ENCODE peak calls at places on chromosomes 1 and 21, in seven cellular contexts. J is uterus, X is esophagus squamous epithelium, R is prostate gland, G is IMR-90, I is K562, O is adrenal gland. E is an unnamed sample. For H3K27me3, the result is how much of the 10 kb centered on the place peaks cover.

GRCh38 chr1:148160048-148160395 is 7.9 kb upstream of the NBPF11 start:
- DNase-seq in J (no peak), X (no peak), R (no peak), G (no peak), I (peak), O (no peak), E (no peak)

GRCh38 chr1:212118167-212118871 is 82.8 kb downstream of the DTL start:
- DNase-seq in J (no peak), X (no peak), R (no peak), G (peak), I (no peak), O (no peak), E (no peak)

GRCh38 chr1:183863852-183864251 is 58.9 kb downstream of the RGL1 start:
- DNase-seq in J (no peak), X (no peak), R (no peak), G (no peak), I (no peak), O (no peak), E (no peak)

GRCh38 chr1:97164276-97164639 is 442.7 kb downstream of the PTBP2 start:
- DNase-seq in J (no peak), X (no peak), R (no peak), G (no peak), I (no peak), O (no peak), E (no peak)

GRCh38 chr1:155463865-155464264 is 98.7 kb downstream of the ASH1L start:
- DNase-seq in J (no peak), X (no peak), R (no peak), G (peak), I (no peak), O (no peak), E (no peak)

GRCh38 chr1:77832889-77833288 is 53.4 kb downstream of the MIGA1 start:
- DNase-seq in J (no peak), X (no peak), R (no peak), G (peak), I (no peak), O (no peak), E (no peak)

GRCh38 chr1:68217060-68217554 is 15.2 kb downstream of the WLS start:
- DNase-seq in J (no peak), X (no peak), R (no peak), G (no peak), I (no peak), O (no peak), E (no peak)

GRCh38 chr1:111192643-111193519 is 7.6 kb downstream of the DENND2D start:
- DNase-seq in J (no peak), X (no peak), R (no peak), G (peak), I (no peak), O (no peak), E (no peak)

GRCh38 chr21:44557491-44558328 is 885 bp downstream of the KRTAP10-3 start:
- DNase-seq in J (no peak), X (no peak), R (no peak), G (no peak), I (no peak), O (no peak), E (no peak)

GRCh38 chr1:15571266-15571665 is 13.6 kb downstream of the AGMAT start:
- DNase-seq in J (no peak), X (no peak), R (no peak), G (no peak), I (no peak), O (no peak), E (no peak)

GRCh38 chr1:29355375-29355774 is 119.1 kb downstream of the PTPRU start:
- DNase-seq in J (no peak), X (no peak), R (no peak), G (no peak), I (no peak), O (no peak), E (no peak)

GRCh38 chr21:42376338-42376982 is 10.1 kb upstream of the TFF1 start:
- DNase-seq in J (no peak), X (no peak), R (peak), G (no peak), I (peak), O (no peak), E (no peak)

GRCh38 chr1:164641353-164641730 is 82.4 kb downstream of the PBX1 start:
- DNase-seq in J (no peak), X (no peak), R (no peak), G (peak), I (no peak), O (peak), E (no peak)

GRCh38 chr1:168407832-168408530 is 127.3 kb downstream of the TBX19 start:
- DNase-seq in J (no peak), X (no peak), R (no peak), G (no peak), I (no peak), O (no peak), E (no peak)

GRCh38 chr1:87840772-87841171 is 512.1 kb downstream of the LMO4 start:
- DNase-seq in J (no peak), X (no peak), R (no peak), G (no peak), I (no peak), O (no peak), E (no peak)

GRCh38 chr21:46081022-46081861 is 16.7 kb upstream of the COL6A2 start:
- DNase-seq in J (peak), X (no peak), R (no peak), G (no peak), I (no peak), O (peak), E (no peak)

GRCh38 chr1:100543640-100544039 is 5.7 kb downstream of the GPR88 start:
- DNase-seq in J (no peak), X (no peak), R (no peak), G (no peak), I (no peak), O (no peak), E (no peak)
- TF ChIP-seq CTCF in J (no peak), X (no peak), R (no peak), G (peak), I (peak), O (peak), E (peak)

GRCh38 chr1:205243355-205244191 is 15.8 kb downstream of the TMCC2 start:
- DNase-seq in J (no peak), X (no peak), R (no peak), G (no peak), I (no peak), O (no peak), E (no peak)

GRCh38 chr1:205240569-205240968 is 12.8 kb downstream of the TMCC2 start:
- DNase-seq in J (no peak), X (no peak), R (no peak), G (no peak), I (no peak), O (no peak), E (no peak)

GRCh38 chr1:205239078-205239477 is 11.3 kb downstream of the TMCC2 start:
- DNase-seq in J (no peak), X (no peak), R (no peak), G (no peak), I (no peak), O (no peak), E (no peak)

GRCh38 chr1:205240118-205240517 is 12.4 kb downstream of the TMCC2 start:
- DNase-seq in J (no peak), X (no peak), R (no peak), G (no peak), I (no peak), O (no peak), E (no peak)

GRCh38 chr1:205241366-205242030 is 13.8 kb downstream of the TMCC2 start:
- DNase-seq in J (no peak), X (no peak), R (no peak), G (no peak), I (no peak), O (no peak), E (peak)
- TF ChIP-seq POLR2A in J (no peak), X (no peak), R (no peak), G (no peak), I (no peak), O (no peak), E (no peak)

DNA sequence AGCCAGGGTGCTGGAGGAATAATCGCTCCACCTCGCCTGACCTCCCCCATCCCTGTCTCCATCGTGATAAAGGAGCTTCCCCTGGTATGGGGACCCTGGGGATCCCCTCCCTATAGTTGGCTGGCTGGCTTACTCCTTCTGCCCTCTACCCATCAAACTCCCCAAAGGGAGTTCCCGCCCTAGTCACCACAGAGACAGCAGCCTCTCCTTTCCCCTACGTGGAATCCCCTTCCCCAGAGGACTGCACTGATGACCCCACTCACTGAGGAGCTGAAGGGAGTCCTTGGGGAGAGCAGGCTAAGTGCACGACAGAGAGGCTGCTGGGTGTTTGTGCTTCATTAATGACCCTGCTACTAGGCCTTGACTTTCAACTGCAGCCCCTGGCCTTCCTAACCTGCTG is 1.9 kb downstream of the CADM3 start:
- DNase-seq in J (no peak), X (no peak), R (no peak), G (no peak), I (no peak), O (no peak), E (no peak)
- H3K27me3 ChIP-seq in J (under half), X (under half), R (under half), G (under half), I (under half), O (under half), E (under half)

DNA sequence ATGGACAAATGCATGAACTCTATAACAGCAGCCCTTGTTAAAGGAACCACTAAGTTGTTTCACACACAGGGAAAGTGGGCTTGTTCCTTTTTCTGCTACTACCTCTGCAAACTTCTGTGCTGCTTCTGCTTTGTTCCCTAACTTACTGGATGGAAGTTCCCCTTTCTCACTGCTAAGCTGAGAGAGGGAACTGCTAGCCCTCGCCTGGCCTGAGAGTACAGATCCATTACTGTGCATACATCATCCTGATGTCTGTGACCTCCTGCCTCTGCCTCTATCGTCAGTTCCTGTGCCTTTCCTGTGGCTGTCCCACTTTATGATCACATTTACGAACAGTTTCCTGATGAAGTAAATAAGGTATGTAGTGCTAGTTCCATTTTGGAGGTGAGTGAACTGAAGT is 3.5 kb downstream of the GNAT2 start:
- DNase-seq in J (no peak), X (no peak), R (no peak), G (peak), I (no peak), O (no peak), E (peak)
- TF ChIP-seq CTCF in J (no peak), X (no peak), R (no peak), G (no peak), I (no peak), O (no peak), E (no peak)

GRCh38 chr1:12617511-12617900 is 504 bp downstream of the DHRS3 start:
- DNase-seq in J (no peak), X (no peak), R (peak), G (no peak), I (no peak), O (no peak), E (no peak)

GRCh38 chr1:12619396-12620141 is 1.6 kb upstream of the DHRS3 start:
- DNase-seq in J (peak), X (no peak), R (peak), G (peak), I (peak), O (peak), E (peak)

GRCh38 chr1:12616709-12617373 is 1.2 kb downstream of the DHRS3 start:
- DNase-seq in J (peak), X (no peak), R (no peak), G (no peak), I (peak), O (peak), E (no peak)

GRCh38 chr1:12618661-12619395 is 818 bp upstream of the DHRS3 start:
- DNase-seq in J (peak), X (no peak), R (peak), G (peak), I (peak), O (peak), E (peak)

DNA sequence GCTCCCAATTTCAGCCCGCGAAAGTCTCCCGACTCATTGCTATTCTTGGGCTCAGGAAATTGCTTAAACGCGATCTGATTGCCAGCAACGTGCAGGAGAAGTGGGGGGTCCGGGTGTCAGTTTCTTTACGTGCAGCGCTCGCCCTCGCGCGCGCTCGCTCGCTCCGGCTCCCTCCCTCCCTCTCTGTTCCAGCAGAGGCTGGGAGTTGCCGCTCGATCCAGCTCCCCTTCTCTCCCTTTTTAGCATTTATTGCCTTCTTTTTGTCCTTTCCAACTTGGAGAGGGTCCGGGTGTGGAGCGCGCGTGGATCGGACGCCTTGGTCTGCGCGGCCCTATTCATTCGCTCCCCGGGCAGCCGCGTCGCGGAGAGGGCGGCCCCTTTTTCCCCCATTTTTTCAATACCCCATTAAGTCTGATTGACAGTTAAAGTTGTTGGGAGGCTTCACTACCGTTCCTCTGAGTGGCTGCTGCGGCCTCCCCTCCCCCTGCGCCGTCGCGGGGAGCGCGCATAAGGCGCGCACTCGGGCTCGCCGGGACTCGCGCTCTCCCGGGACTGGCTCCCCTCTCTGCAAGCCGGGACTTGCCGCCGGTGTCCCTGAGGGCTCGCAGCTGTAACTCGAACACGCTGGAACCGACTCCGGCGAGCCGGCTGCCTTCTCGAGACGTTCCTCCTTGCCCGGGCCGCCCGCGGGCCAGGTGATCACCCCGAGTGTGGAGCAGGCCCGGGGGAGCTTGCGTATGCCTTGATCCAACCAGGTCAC is at the start of gene DHRS3:
- DNase-seq in J (peak), X (no peak), R (peak), G (peak), I (peak), O (peak), E (peak)
- TF ChIP-seq POLR2A in J (no peak), X (peak), R (peak), G (no peak), I (peak), O (no peak), E (peak)

DNA sequence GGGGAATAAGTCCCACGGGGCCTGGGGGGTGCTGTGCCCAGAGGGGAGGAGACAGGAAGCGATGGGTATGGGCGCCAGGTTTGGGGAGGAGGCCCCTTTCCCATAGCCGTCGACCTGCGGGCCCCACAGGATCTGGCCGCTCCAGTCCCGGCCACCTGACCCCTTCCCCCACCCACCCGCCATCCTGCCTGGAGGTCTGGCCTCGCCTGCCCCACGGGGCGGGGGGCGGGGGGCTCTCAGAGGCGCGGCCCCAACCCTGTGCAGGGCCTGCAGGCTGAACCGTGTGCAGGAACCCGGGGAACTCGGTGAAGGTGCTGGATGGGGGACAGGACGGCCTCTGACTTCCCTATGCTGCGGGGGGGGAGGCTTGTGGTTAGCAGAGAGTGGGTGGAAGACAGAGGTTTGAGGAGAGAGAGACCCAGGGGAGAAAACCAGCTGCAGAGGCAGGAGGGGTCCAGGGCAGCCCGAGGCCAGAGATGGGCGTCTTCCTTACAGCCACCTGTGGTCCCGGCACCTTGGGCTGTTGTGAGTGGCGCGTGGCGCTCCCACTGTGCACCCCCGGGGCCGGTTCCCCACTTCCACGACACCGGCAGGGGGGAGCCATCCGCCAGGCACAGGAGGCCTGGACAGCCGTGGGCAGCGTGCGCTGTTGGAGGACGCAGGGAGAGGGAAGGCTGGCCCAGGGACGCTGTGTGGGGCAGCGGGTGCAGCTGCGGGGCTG is 2.5 kb upstream of the TNFRSF18 start:
- DNase-seq in J (no peak), X (no peak), R (no peak), G (peak), I (peak), O (no peak), E (no peak)
- H3K27me3 ChIP-seq in J (under half), X (under half), R (under half), G (under half), I (under half), O (under half), E (under half)